ENCODE peak calls at places on chromosomes 3 and 15, in ten cellular contexts. Y, Q, K, W, G, M, S, V, A and P are unnamed samples.

GRCh38 chr3:141920701-141921100 is 44.3 kb downstream of the ATP1B3 start:
- DNase-seq in Y (no peak), Q (no peak), K (no peak), W (no peak), G (no peak), M (no peak), S (no peak), V (no peak), A (no peak), P (no peak)

GRCh38 chr3:120022729-120023128 is 71.5 kb downstream of the GSK3B start:
- DNase-seq in Y (no peak), Q (no peak), K (no peak), W (no peak), G (no peak), M (no peak), S (no peak), V (peak; percentile 76), A (no peak), P (no peak)

GRCh38 chr3:116916836-116917235 is 207.3 kb downstream of the TUSC7 start:
- DNase-seq in Y (no peak), Q (no peak), K (no peak), W (no peak), G (no peak), M (no peak), S (no peak), V (no peak), A (no peak), P (no peak)

GRCh38 chr3:11145888-11146287 is 8.4 kb upstream of the HRH1 start:
- DNase-seq in Y (no peak), Q (no peak), K (no peak), W (no peak), G (no peak), M (no peak), S (peak; percentile 74), V (peak; percentile 92), A (no peak), P (no peak)

GRCh38 chr15:81327526-81327925 is 3.6 kb upstream of the STARD5 start:
- DNase-seq in Y (no peak), Q (no peak), K (no peak), W (no peak), G (no peak), M (no peak), S (no peak), V (peak; percentile 95), A (no peak), P (no peak)

GRCh38 chr15:63136742-63137141 is 15.1 kb downstream of the LACTB start:
- DNase-seq in Y (no peak), Q (no peak), K (no peak), W (no peak), G (no peak), M (no peak), S (no peak), V (peak; percentile 37), A (no peak), P (no peak)

GRCh38 chr3:132730891-132731580 is 8.8 kb upstream of the NPHP3 start:
- DNase-seq in Y (no peak), Q (no peak), K (no peak), W (peak; percentile 21), G (peak; percentile 80), M (peak; percentile 69), S (peak; percentile 39), V (peak; percentile 44), A (no peak), P (no peak)

GRCh38 chr15:58870451-58870850 is 63.0 kb downstream of the SLTM start:
- DNase-seq in Y (no peak), Q (no peak), K (no peak), W (no peak), G (no peak), M (no peak), S (no peak), V (no peak), A (no peak), P (no peak)

GRCh38 chr3:194165619-194166018 is 29.7 kb downstream of the HES1 start:
- DNase-seq in Y (no peak), Q (no peak), K (no peak), W (no peak), G (no peak), M (no peak), S (no peak), V (no peak), A (no peak), P (no peak)

GRCh38 chr15:80588801-80589200 is 106.3 kb upstream of the ABHD17C start:
- DNase-seq in Y (no peak), Q (peak; percentile 38), K (no peak), W (no peak), G (no peak), M (peak; percentile 72), S (peak; percentile 90), V (peak; percentile 93), A (no peak), P (no peak)

GRCh38 chr3:36991923-36992805 is 767 bp downstream of the EPM2AIP1 start:
- DNase-seq in Y (peak; percentile 35), Q (no peak), K (no peak), W (no peak), G (peak; percentile 21), M (peak; percentile 47), S (peak; percentile 48), V (peak; percentile 83), A (no peak), P (no peak)

GRCh38 chr3:46368569-46368968 is 2.2 kb upstream of the CCR5 start:
- DNase-seq in Y (peak; percentile 77), Q (no peak), K (peak; percentile 41), W (peak; percentile 44), G (peak; percentile 77), M (peak; percentile 40), S (peak; percentile 18), V (no peak), A (peak; percentile 14), P (peak; percentile 84)
- TF ChIP-seq CTCF in Y (peak; percentile 33), Q (peak; percentile 30), K (peak; percentile 53), W (peak; percentile 22), G (peak; percentile 50), M (peak; percentile 25), S (no peak), V (no peak), A (no peak), P (no peak)

GRCh38 chr15:98772895-98773294 is 124.6 kb downstream of the IGF1R start:
- DNase-seq in Y (no peak), Q (no peak), K (no peak), W (no peak), G (no peak), M (no peak), S (no peak), V (no peak), A (no peak), P (no peak)
- H3K4me1 ChIP-seq in Y (peaks cover 14% of the 10 kb centered on the region), Q (peaks cover 68% of the 10 kb centered on the region), K (peaks cover 21% of the 10 kb centered on the region), W (peaks cover 84% of the 10 kb centered on the region), G (peaks cover 82% of the 10 kb centered on the region), M (peaks cover 26% of the 10 kb centered on the region), S (peaks cover 66% of the 10 kb centered on the region), V (no peaks in the 10 kb centered on the region), A (peaks cover 73% of the 10 kb centered on the region), P (peaks cover 7% of the 10 kb centered on the region)

GRCh38 chr15:89490550-89491315 is 5.7 kb downstream of the RHCG start:
- DNase-seq in Y (no peak), Q (no peak), K (no peak), W (no peak), G (no peak), M (no peak), S (no peak), V (no peak), A (no peak), P (no peak)

GRCh38 chr15:89494006-89494405 is 2.4 kb downstream of the RHCG start:
- DNase-seq in Y (no peak), Q (no peak), K (no peak), W (no peak), G (no peak), M (no peak), S (no peak), V (no peak), A (no peak), P (no peak)

GRCh38 chr15:89490081-89490480 is 6.3 kb downstream of the RHCG start:
- DNase-seq in Y (no peak), Q (no peak), K (no peak), W (no peak), G (no peak), M (no peak), S (no peak), V (no peak), A (no peak), P (no peak)

GRCh38 chr15:89492934-89493631 is 3.3 kb downstream of the RHCG start:
- DNase-seq in Y (no peak), Q (no peak), K (no peak), W (no peak), G (no peak), M (no peak), S (no peak), V (no peak), A (no peak), P (no peak)

DNA sequence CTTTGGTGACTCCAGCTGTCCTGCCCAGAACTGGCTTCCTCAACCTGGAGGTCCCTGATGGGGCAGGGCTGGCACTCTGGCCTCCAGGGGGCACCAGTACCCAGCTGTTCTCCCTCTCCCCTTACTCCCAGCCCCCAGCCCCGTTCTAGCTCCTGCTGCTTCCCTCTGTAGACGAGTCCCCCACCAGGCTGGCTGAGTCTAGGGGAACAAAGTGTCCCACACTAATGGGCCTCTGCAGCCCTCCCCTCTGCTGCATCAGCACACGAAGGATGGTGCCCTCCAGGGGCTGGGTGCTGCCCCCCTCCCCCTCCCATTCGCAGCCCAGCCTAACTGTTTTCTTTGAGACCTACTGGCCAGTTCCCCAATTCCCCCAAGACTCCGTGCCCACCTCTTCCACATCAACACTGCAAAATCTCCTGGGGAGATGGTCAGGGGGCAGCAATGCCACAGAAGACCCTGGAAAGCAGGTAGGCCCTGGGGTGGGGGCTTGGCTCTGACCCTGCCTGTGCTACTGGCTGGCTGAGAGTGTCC is 4.2 kb downstream of the RHCG start:
- DNase-seq in Y (no peak), Q (no peak), K (no peak), W (no peak), G (peak; percentile 83), M (no peak), S (no peak), V (no peak), A (no peak), P (no peak)
- TF ChIP-seq CTCF in Y (no peak), Q (peak; percentile 86), K (no peak), W (peak; percentile 8), G (peak; percentile 72), M (peak; percentile 36), S (peak; percentile 71), V (no peak), A (no peak), P (no peak)

GRCh38 chr15:74384566-74385441 is 17.4 kb upstream of the CYP11A1 start:
- DNase-seq in Y (peak; percentile 58), Q (no peak), K (no peak), W (no peak), G (no peak), M (no peak), S (peak; percentile 28), V (peak; percentile 82), A (no peak), P (peak; percentile 38)

GRCh38 chr15:74385442-74386132 is 18.1 kb upstream of the CYP11A1 start:
- DNase-seq in Y (no peak), Q (no peak), K (no peak), W (peak; percentile 50), G (no peak), M (no peak), S (no peak), V (no peak), A (no peak), P (no peak)

GRCh38 chr15:74383286-74383685 is 15.8 kb upstream of the CYP11A1 start:
- DNase-seq in Y (no peak), Q (no peak), K (no peak), W (no peak), G (no peak), M (no peak), S (no peak), V (no peak), A (no peak), P (peak; percentile 13)

GRCh38 chr15:74382004-74382816 is 14.8 kb upstream of the CYP11A1 start:
- DNase-seq in Y (peak; percentile 87), Q (no peak), K (peak; percentile 49), W (peak; percentile 84), G (peak; percentile 95), M (peak; percentile 92), S (peak; percentile 62), V (peak; percentile 71), A (peak; percentile 83), P (peak; percentile 89)

GRCh38 chr15:74383695-74384565 is 16.5 kb upstream of the CYP11A1 start:
- DNase-seq in Y (no peak), Q (no peak), K (no peak), W (no peak), G (no peak), M (peak; percentile 50), S (peak; percentile 33), V (peak; percentile 81), A (no peak), P (peak; percentile 66)
- H3K4me1 ChIP-seq in Y (no peaks in the 10 kb centered on the region), Q (peaks cover 39% of the 10 kb centered on the region), K (peaks cover 36% of the 10 kb centered on the region), W (peaks cover 26% of the 10 kb centered on the region), G (no peaks in the 10 kb centered on the region), M (peaks cover 7% of the 10 kb centered on the region), S (peaks cover 13% of the 10 kb centered on the region), V (peaks cover 7% of the 10 kb centered on the region), A (no peaks in the 10 kb centered on the region), P (peaks cover 5% of the 10 kb centered on the region)